ENCODE peak calls at places on chromosome 18, in six cellular contexts. W is nucleus accumbens, E is brain microvascular endothelial cell, P is kidney, F is suprapubic skin, T is D341Med. X is an unnamed sample.

GRCh38 chr18:68152770-68153169 is 562.1 kb downstream of the TMX3 start:
- DNase-seq in E (no peak), F (no peak), P (no peak), T (peak), W (no peak), X (no peak)

GRCh38 chr18:50286391-50287027 is 983 bp downstream of the CXXC1 start:
- DNase-seq in F (no peak), W (no peak), P (peak), E (no peak), T (no peak), X (no peak)

GRCh38 chr18:46676162-46676830 is 19.3 kb upstream of the LOXHD1 start:
- DNase-seq in P (no peak), T (no peak), F (no peak), E (no peak), W (no peak), X (no peak)

GRCh38 chr18:35786359-35787042 is 186.0 kb upstream of the RMP24 start:
- DNase-seq in E (no peak), T (no peak), P (no peak), F (no peak), W (no peak), X (no peak)

GRCh38 chr18:3273042-3273441 is 11.1 kb downstream of the MYL12B start:
- DNase-seq in T (no peak), W (no peak), P (no peak), F (no peak), E (no peak), X (no peak)

GRCh38 chr18:61870151-61870550 is 22.7 kb downstream of the RNF152 start:
- DNase-seq in T (no peak), E (peak), P (no peak), F (no peak), W (no peak), X (no peak)

GRCh38 chr18:58525517-58525916 is 103.4 kb downstream of the ALPK2 start:
- DNase-seq in T (no peak), F (no peak), W (no peak), E (peak), P (no peak), X (no peak)

GRCh38 chr18:56391933-56392590 is 246.3 kb downstream of the TXNL1 start:
- DNase-seq in T (no peak), W (no peak), E (no peak), P (no peak), F (no peak), X (no peak)

GRCh38 chr18:48864876-48865275 is 85.9 kb downstream of the SMAD7 start:
- DNase-seq in T (no peak), E (no peak), F (no peak), P (peak), W (no peak), X (no peak)

GRCh38 chr18:3360211-3360610 is 89.8 kb upstream of the TGIF1 start:
- DNase-seq in P (no peak), T (no peak), F (no peak), E (no peak), W (peak), X (no peak)

GRCh38 chr18:62660741-62661140 is 54.6 kb upstream of the PHLPP1 start:
- DNase-seq in W (no peak), T (no peak), E (no peak), P (no peak), F (no peak), X (no peak)

GRCh38 chr18:44802508-44802907 is 121.8 kb downstream of the SETBP1 start:
- DNase-seq in P (no peak), F (no peak), T (no peak), W (no peak), E (no peak), X (no peak)

GRCh38 chr18:78390348-78390929 is 589.2 kb upstream of the SALL3 start:
- DNase-seq in E (no peak), F (peak), T (no peak), W (no peak), P (no peak), X (no peak)

GRCh38 chr18:11512096-11513030 is 97.0 kb upstream of the SLC35G4 start:
- DNase-seq in T (no peak), F (no peak), W (no peak), E (peak), P (no peak), X (no peak)

GRCh38 chr18:78725426-78725825 is 254.2 kb upstream of the SALL3 start:
- DNase-seq in F (peak), E (no peak), P (no peak), T (no peak), W (no peak), X (peak)